ENCODE peak calls at places on chromosomes 12 and 14, in four cellular contexts. B is naive thymus-derived CD4-positive, alpha-beta T cell; M is body of pancreas; N is cardiac muscle cell. L is an unnamed sample.

GRCh38 chr14:29927596-29928341 is at the start of gene PRKD1:
- DNase-seq in B (no peak), M (peak; percentile 66), N (peak; percentile 88), L (no peak)

GRCh38 chr14:61608245-61609142 is 86.8 kb upstream of the HIF1A start:
- DNase-seq in B (no peak), M (no peak), N (no peak), L (no peak)

GRCh38 chr12:76152161-76152807 is 67.8 kb upstream of the NAP1L1 start:
- DNase-seq in B (no peak), M (peak; percentile 6), N (peak; percentile 19), L (no peak)

GRCh38 chr12:8449293-8449944 is 6.3 kb upstream of the CLEC6A start:
- DNase-seq in B (no peak), M (no peak), N (no peak), L (no peak)

GRCh38 chr14:59133202-59133601 is 55.3 kb upstream of the DAAM1 start:
- DNase-seq in B (no peak), M (no peak), N (peak; percentile 51), L (no peak)

GRCh38 chr14:31968107-31968810 is 108.8 kb upstream of the ARHGAP5 start:
- DNase-seq in B (no peak), M (no peak), N (no peak), L (no peak)

GRCh38 chr12:32975122-32975521 is 78.5 kb upstream of the PKP2 start:
- DNase-seq in B (no peak), M (no peak), N (no peak), L (no peak)

GRCh38 chr12:131452444-131452860 is 258.4 kb upstream of the SFSWAP start:
- DNase-seq in B (peak; percentile 25), M (no peak), N (peak; percentile 48), L (peak; percentile 65)

GRCh38 chr12:107356937-107357295 is 263.6 kb upstream of the CRY1 start:
- DNase-seq in B (no peak), M (no peak), N (no peak), L (no peak)

GRCh38 chr12:78209851-78210493 is 379.3 kb downstream of the NAV3 start:
- DNase-seq in B (no peak), M (no peak), N (no peak), L (no peak)

GRCh38 chr12:120164293-120164692 is 30.2 kb downstream of the GCN1 start:
- DNase-seq in B (no peak), M (no peak), N (no peak), L (no peak)

GRCh38 chr12:63319386-63319785 is 168.4 kb upstream of the AVPR1A start:
- DNase-seq in B (no peak), M (no peak), N (peak; percentile 3), L (no peak)

GRCh38 chr12:31326689-31327659 is 1.0 kb upstream of the SINHCAF start:
- DNase-seq in B (no peak), M (no peak), N (peak; percentile 5), L (no peak)

GRCh38 chr12:66367015-66367667 is 64.8 kb downstream of the HELB start:
- DNase-seq in B (no peak), M (no peak), N (no peak), L (no peak)

GRCh38 chr14:89805501-89805900 is 149.0 kb downstream of the EFCAB11 start:
- DNase-seq in B (no peak), M (no peak), N (no peak), L (no peak)

GRCh38 chr12:58419905-58420304 is 478.5 kb downstream of the ATP23 start:
- DNase-seq in B (no peak), M (no peak), N (no peak), L (no peak)

GRCh38 chr14:51564986-51565604 is 86.6 kb upstream of the FRMD6 start:
- DNase-seq in B (no peak), M (no peak), N (no peak), L (no peak)

GRCh38 chr14:99325016-99325415 is 53.0 kb upstream of the BCL11B start:
- DNase-seq in B (no peak), M (no peak), N (no peak), L (no peak)

GRCh38 chr12:80821513-80822000 is 104.8 kb downstream of the MYF5 start:
- DNase-seq in B (no peak), M (no peak), N (peak; percentile 20), L (no peak)

GRCh38 chr12:70983692-70984091 is 63.2 kb upstream of the PTPRR start:
- DNase-seq in B (no peak), M (no peak), N (no peak), L (peak; percentile 52)

GRCh38 chr14:95668235-95668772 is 17.9 kb upstream of the TCL1B start:
- DNase-seq in B (no peak), M (no peak), N (no peak), L (no peak)

GRCh38 chr12:67617619-67618018 is 30.9 kb upstream of the DYRK2 start:
- DNase-seq in B (no peak), M (no peak), N (peak; percentile 40), L (no peak)

GRCh38 chr12:26566186-26566585 is 266.8 kb downstream of the ITPR2 start:
- DNase-seq in B (no peak), M (no peak), N (no peak), L (no peak)

GRCh38 chr14:56989359-56989758 is 179.1 kb upstream of the OTX2 start:
- DNase-seq in B (no peak), M (no peak), N (no peak), L (no peak)

GRCh38 chr14:96249016-96249415 is 7.0 kb upstream of the BDKRB1 start:
- DNase-seq in B (no peak), M (peak; percentile 39), N (no peak), L (no peak)

GRCh38 chr14:38073641-38074040 is 134.1 kb upstream of the SSTR1 start:
- DNase-seq in B (no peak), M (no peak), N (no peak), L (no peak)

GRCh38 chr14:50397461-50398196 is 948 bp upstream of the CDKL1 start:
- DNase-seq in B (no peak), M (peak; percentile 51), N (no peak), L (no peak)

GRCh38 chr14:95046711-95047681 is 110.3 kb downstream of the DICER1 start:
- DNase-seq in B (no peak), M (no peak), N (no peak), L (no peak)

GRCh38 chr14:93973607-93974006 is 2.8 kb downstream of the ASB2 start:
- DNase-seq in B (no peak), M (no peak), N (no peak), L (no peak)

GRCh38 chr14:61267336-61267735 is 13.8 kb downstream of the TMEM30B start:
- DNase-seq in B (no peak), M (no peak), N (no peak), L (no peak)

GRCh38 chr12:8644345-8645248 is 18.0 kb downstream of the MFAP5 start:
- DNase-seq in B (peak; percentile 11), M (no peak), N (no peak), L (no peak)

GRCh38 chr12:51082561-51083139 is 746 bp downstream of the CSRNP2 start:
- DNase-seq in B (peak; percentile 35), M (peak; percentile 7), N (no peak), L (peak; percentile 39)

GRCh38 chr14:91286530-91286937 is 42.0 kb upstream of the GPR68 start:
- DNase-seq in B (peak; percentile 75), M (peak; percentile 71), N (peak; percentile 74), L (peak; percentile 46)

GRCh38 chr14:57189070-57189469 is 79.6 kb downstream of the EXOC5 start:
- DNase-seq in B (no peak), M (no peak), N (peak; percentile 44), L (no peak)

DNA sequence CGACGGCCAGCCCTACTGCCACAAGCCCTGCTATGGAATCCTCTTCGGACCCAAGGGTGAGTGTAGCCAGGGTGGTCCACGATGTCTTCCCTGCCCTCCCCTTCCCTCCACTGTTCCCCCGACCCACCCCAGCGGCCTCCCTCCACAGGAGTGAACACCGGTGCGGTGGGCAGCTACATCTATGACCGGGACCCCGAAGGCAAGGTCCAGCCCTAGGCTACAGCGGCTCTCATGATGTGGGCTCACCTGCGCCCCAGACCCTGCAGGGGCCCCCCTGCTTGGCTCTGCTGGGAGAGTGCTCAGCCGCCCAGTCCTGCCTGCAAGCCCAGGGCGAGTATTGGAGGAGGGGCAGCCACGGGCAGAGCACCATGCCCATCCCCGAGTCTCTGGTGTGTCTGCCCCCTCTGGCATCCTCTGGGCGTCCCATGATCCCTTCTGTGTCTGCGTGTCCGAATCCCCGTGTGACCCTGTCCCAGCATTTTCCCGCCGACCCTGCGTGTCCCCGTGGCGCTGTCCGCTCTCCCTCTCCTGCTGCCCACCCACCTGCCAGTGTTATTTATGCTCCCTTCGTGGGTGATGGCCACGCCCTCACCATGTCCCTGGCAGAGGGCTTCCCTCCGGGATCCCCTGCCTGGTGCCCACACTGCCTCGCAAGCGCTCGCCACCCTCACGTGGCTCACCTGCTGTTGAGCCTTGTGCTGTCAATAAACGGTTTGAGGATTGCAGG is 5.0 kb downstream of the CRIP2 start:
- DNase-seq in B (peak; percentile 36), M (no peak), N (no peak), L (no peak)
- H3K4me1 ChIP-seq in B (peaks cover 42% of the 10 kb centered on the region), M (peaks cover 71% of the 10 kb centered on the region), N (peaks cover 61% of the 10 kb centered on the region), L (peaks cover 39% of the 10 kb centered on the region)

DNA sequence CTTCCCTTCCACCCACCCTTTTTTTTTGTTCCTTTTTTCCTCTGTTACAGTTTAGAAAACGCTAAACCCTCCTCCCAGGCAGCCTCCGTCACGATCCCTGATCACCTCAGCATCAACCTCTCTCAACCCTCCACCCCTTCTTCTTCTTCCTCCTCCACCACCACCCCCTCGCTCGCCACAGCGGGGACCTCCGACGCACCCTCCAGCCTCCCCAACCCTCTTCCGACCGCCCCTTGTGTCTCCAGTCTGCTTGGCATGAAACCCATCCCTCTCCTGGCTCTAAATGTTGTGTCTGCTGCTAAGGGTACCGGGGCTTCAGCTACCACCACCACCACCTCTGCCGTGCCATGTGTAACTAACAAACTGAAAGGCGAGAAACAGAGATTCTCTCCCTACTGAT is 22.9 kb downstream of the PCBP2 start:
- DNase-seq in B (no peak), M (no peak), N (no peak), L (no peak)
- H3K4me1 ChIP-seq in B (peaks cover 10% of the 10 kb centered on the region), M (peaks cover 49% of the 10 kb centered on the region), N (no peaks in the 10 kb centered on the region), L (peaks cover 4% of the 10 kb centered on the region)

DNA sequence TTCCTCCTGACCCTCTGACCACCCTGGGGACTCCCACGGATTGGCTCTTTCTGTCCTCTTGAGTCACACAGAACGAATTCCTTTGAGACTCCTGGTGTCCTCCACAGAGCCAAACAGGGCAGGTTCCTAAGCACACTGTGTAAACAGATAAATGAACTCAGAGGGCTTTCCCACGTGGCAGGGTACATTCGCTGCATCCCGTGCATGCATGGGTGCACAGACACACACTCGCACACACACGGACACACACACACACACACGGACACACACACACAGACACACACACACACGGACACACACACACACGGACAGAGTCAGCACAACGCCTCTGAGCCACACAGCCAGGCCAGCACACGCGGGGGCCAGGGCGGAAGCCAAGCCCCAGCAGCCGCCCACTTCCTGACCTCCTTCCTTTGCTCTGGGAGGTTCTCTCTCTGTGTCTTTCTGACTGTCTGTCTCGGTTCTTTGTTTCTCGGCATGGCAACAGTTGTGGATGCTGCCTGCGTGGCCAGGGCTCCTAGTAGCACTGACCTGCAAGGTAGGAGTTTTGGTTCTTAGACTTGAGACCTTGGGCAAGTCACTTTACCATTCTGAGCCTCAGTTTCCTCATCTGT is 706 bp downstream of the CRACR2A start:
- DNase-seq in B (peak; percentile 71), M (peak; percentile 61), N (no peak), L (no peak)
- H3K4me1 ChIP-seq in B (peaks cover 41% of the 10 kb centered on the region), M (peaks cover 28% of the 10 kb centered on the region), N (no peaks in the 10 kb centered on the region), L (peaks cover 16% of the 10 kb centered on the region)

DNA sequence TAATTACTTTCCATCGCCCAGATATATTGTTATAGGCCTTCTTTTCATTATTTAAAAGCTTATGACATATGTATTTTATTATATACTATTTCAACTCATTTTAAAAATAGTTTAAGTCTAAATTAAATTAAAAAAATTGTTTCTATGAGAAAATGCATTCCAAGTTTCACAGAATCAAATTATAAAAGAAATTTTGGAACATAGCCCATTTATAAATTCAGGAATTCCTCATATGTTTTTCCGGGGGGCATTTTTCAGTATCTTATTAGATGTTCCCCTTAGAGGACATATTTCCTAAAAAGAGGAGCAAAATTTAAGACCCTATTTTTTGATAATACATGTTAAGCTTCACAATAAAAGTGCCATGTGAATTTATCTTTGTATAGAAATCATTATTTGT is 119.9 kb upstream of the ATP2B1 start:
- DNase-seq in B (no peak), M (no peak), N (no peak), L (no peak)
- H3K4me1 ChIP-seq in B (no peaks in the 10 kb centered on the region), M (peaks cover 8% of the 10 kb centered on the region), N (no peaks in the 10 kb centered on the region), L (no peaks in the 10 kb centered on the region)